ENCODE peak calls at places on chromosome 16, in nine cellular contexts. T is NCI-H1048; B is IMR-90; J is epithelial cell of prostate; X is HS-27A; I is substantia nigra; Z is PC-9; Y is NCI-H774; O is CD8-positive, alpha-beta T cell. H is an unnamed sample.

GRCh38 chr16:3797904-3798811 is 80.8 kb upstream of the TRAP1 start:
- DNase-seq in B (no peak), Z (no peak), J (no peak), T (no peak), X (no peak), Y (no peak), O (no peak), I (no peak), H (no peak)

GRCh38 chr16:2924901-2925820 is 13.4 kb downstream of the FLYWCH1 start:
- DNase-seq in J (no peak), B (peak), Z (no peak), O (no peak), Y (no peak), X (no peak), I (no peak), T (no peak), H (no peak)

GRCh38 chr16:21169249-21169981 is 10.9 kb downstream of the LDAF1 start:
- DNase-seq in O (no peak), T (no peak), Y (no peak), Z (peak), I (no peak), B (peak), J (no peak), X (peak), H (no peak)

GRCh38 chr16:68744744-68745280 is 7.7 kb downstream of the CDH1 start:
- DNase-seq in Y (peak), B (peak), J (peak), I (no peak), Z (peak), O (no peak), X (no peak), T (peak), H (no peak)

GRCh38 chr16:81551141-81551808 is 106.7 kb downstream of the CMIP start:
- DNase-seq in Y (no peak), I (no peak), T (no peak), J (no peak), Z (no peak), B (peak), X (no peak), O (no peak), H (peak)

GRCh38 chr16:59913666-59914065 is 1179.5 kb upstream of the GOT2 start:
- DNase-seq in T (no peak), Z (no peak), Y (no peak), X (no peak), I (no peak), O (no peak), B (no peak), J (no peak), H (no peak)

GRCh38 chr16:25151996-25152395 is 40.5 kb downstream of the LCMT1 start:
- DNase-seq in J (no peak), I (no peak), T (no peak), X (peak), Z (peak), O (no peak), B (peak), Y (no peak), H (no peak)

GRCh38 chr16:79602615-79603014 is 2.1 kb upstream of the MAF start:
- DNase-seq in Y (no peak), I (no peak), B (no peak), O (no peak), Z (no peak), J (no peak), T (no peak), X (no peak), H (no peak)

GRCh38 chr16:53529529-53529928 is 26.5 kb upstream of the AKTIP start:
- DNase-seq in X (no peak), J (no peak), T (no peak), Y (no peak), B (no peak), Z (no peak), I (no peak), O (no peak), H (no peak)

GRCh38 chr16:66924527-66925321 is 611 bp downstream of the RRAD start:
- DNase-seq in X (no peak), T (no peak), B (no peak), Z (peak), Y (no peak), J (no peak), O (no peak), I (no peak), H (no peak)

GRCh38 chr16:78789556-78789955 is 690.1 kb downstream of the WWOX start:
- DNase-seq in I (no peak), T (no peak), X (no peak), J (no peak), O (no peak), B (no peak), Z (no peak), Y (no peak), H (no peak)

GRCh38 chr16:87860553-87861299 is 8.6 kb downstream of the SLC7A5 start:
- DNase-seq in X (peak), I (no peak), B (peak), Z (peak), O (no peak), T (no peak), J (no peak), Y (no peak), H (no peak)

GRCh38 chr16:24291932-24292331 is 35.8 kb downstream of the CACNG3 start:
- DNase-seq in O (no peak), X (no peak), J (no peak), Z (no peak), I (no peak), Y (no peak), B (no peak), T (no peak), H (no peak)

GRCh38 chr16:57140866-57141668 is 44.8 kb downstream of the PSME3IP1 start:
- DNase-seq in J (no peak), Y (no peak), I (no peak), Z (no peak), X (no peak), B (no peak), O (no peak), T (no peak), H (no peak)

GRCh38 chr16:50763211-50763610 is 21.3 kb downstream of the CYLD start:
- DNase-seq in O (no peak), B (peak), Y (no peak), J (peak), I (no peak), X (no peak), T (no peak), Z (no peak), H (no peak)

GRCh38 chr16:66641387-66641786 is 36.9 kb downstream of the CMTM3 start:
- DNase-seq in B (no peak), Z (no peak), J (no peak), I (no peak), O (no peak), X (no peak), Y (no peak), T (no peak), H (no peak)

GRCh38 chr16:53135329-53135728 is 80.5 kb downstream of the CHD9 start:
- DNase-seq in Y (no peak), I (no peak), B (no peak), Z (no peak), O (no peak), J (no peak), X (no peak), T (no peak), H (no peak)

GRCh38 chr16:27083861-27084261 is 17.1 kb downstream of the C16orf82 start:
- DNase-seq in T (no peak), Z (no peak), B (no peak), Y (no peak), O (no peak), I (no peak), X (no peak), J (no peak), H (no peak)

GRCh38 chr16:85136213-85136704 is 24.0 kb upstream of the CIBAR2 start:
- DNase-seq in Z (no peak), B (no peak), O (no peak), I (no peak), Y (no peak), T (no peak), J (no peak), X (no peak), H (no peak)